ENCODE peak calls at places on chromosome 13, in five cellular contexts. S is H1, R is HepG2, A is K562, Q is HCT116. F is an unnamed sample.

GRCh38 chr13:74026753-74027152 is 107.5 kb downstream of the KLF12 start:
- DNase-seq in A (no peak), R (no peak), S (no peak), Q (no peak), F (no peak)

GRCh38 chr13:111184685-111185401 is 69.7 kb downstream of the ARHGEF7 start:
- DNase-seq in A (no peak), Q (no peak), S (no peak), R (no peak), F (no peak)

GRCh38 chr13:42377640-42378382 is 105.9 kb downstream of the AKAP11 start:
- DNase-seq in R (no peak), A (no peak), S (no peak), Q (no peak), F (no peak)

GRCh38 chr13:108828053-108828806 is 198.8 kb downstream of the MYO16 start:
- DNase-seq in A (no peak), Q (no peak), S (no peak), R (no peak), F (no peak)

GRCh38 chr13:28449826-28450773 is 44.8 kb downstream of the FLT1 start:
- DNase-seq in R (no peak), A (no peak), S (no peak), Q (no peak), F (no peak)

GRCh38 chr13:49635599-49636433 is 7.5 kb downstream of the ARL11 start:
- DNase-seq in S (peak), R (peak), A (no peak), Q (no peak), F (no peak)

GRCh38 chr13:49776871-49777270 is 15.6 kb downstream of the KPNA3 start:
- DNase-seq in Q (no peak), A (no peak), S (no peak), R (no peak), F (no peak)

GRCh38 chr13:28251462-28251861 is 113.1 kb downstream of the PAN3 start:
- DNase-seq in R (no peak), S (no peak), A (no peak), Q (no peak), F (no peak)

GRCh38 chr13:100100115-100100879 is 11.4 kb downstream of the PCCA start:
- DNase-seq in S (no peak), Q (no peak), A (peak), R (peak), F (no peak)

GRCh38 chr13:41780736-41781708 is 179.9 kb downstream of the VWA8 start:
- DNase-seq in S (no peak), A (no peak), Q (no peak), R (no peak), F (no peak)

GRCh38 chr13:35479223-35479536 is 2.7 kb upstream of the MAB21L1 start:
- DNase-seq in A (no peak), R (no peak), Q (no peak), S (no peak), F (peak)

GRCh38 chr13:32209670-32210069 is 105.5 kb downstream of the ZAR1L start:
- DNase-seq in Q (no peak), A (no peak), R (no peak), S (no peak), F (no peak)

GRCh38 chr13:66021846-66022245 is 1208.3 kb downstream of the PCDH9 start:
- DNase-seq in S (no peak), Q (no peak), R (no peak), A (no peak), F (no peak)

GRCh38 chr13:51444922-51445321 is 7.9 kb downstream of the INTS6 start:
- DNase-seq in R (no peak), A (no peak), Q (peak), S (no peak), F (peak)

GRCh38 chr13:94641432-94641941 is 39.8 kb downstream of the GPR180 start:
- DNase-seq in A (no peak), Q (no peak), R (no peak), S (no peak), F (peak)

GRCh38 chr13:27419333-27419732 is 5.1 kb upstream of the GTF3A start:
- DNase-seq in A (no peak), Q (no peak), R (no peak), S (no peak), F (no peak)

GRCh38 chr13:28429685-28430290 is 65.1 kb downstream of the FLT1 start:
- DNase-seq in S (peak), A (no peak), R (no peak), Q (no peak), F (no peak)

GRCh38 chr13:24630851-24631341 is 49.3 kb upstream of the ATP12A start:
- DNase-seq in Q (peak), R (no peak), S (peak), A (peak), F (no peak)

GRCh38 chr13:42275098-42275471 is 3.1 kb downstream of the AKAP11 start:
- DNase-seq in S (no peak), R (no peak), A (no peak), Q (no peak), F (no peak)

GRCh38 chr13:23963184-23963931 is 66.1 kb upstream of the C1QTNF9B start:
- DNase-seq in A (no peak), S (no peak), R (no peak), Q (no peak), F (no peak)

DNA sequence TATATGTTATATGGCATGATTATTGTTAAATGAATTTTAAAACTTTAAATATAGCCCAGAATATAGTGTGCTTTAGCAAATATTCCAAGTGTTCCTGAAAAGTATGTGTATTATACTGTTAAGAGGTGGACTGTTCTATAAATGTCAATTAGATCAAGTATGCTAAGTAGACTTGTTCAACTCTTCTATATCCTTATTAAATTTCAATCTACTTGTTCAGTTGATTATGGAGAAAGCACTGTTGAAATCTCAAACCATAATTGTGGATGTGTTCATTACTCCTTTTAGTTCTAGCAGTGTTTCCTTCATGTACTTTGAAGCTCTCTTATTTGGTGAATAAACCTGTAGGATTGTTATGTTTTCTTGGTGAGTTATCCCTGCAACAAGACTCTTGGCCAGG is 52.5 kb downstream of the SPACA7 start:
- DNase-seq in Q (no peak), R (no peak), A (no peak), S (no peak), F (no peak)
- TF ChIP-seq MAX in Q (no peak), R (no peak), A (no peak), S (no peak), F (no peak)

GRCh38 chr13:81487151-81487550 is 1146.2 kb upstream of the SPRY2 start:
- DNase-seq in Q (peak), S (peak), R (peak), A (peak), F (peak)
- TF ChIP-seq YY1 in Q (no peak), S (no peak), R (no peak), A (no peak), F (no peak)

DNA sequence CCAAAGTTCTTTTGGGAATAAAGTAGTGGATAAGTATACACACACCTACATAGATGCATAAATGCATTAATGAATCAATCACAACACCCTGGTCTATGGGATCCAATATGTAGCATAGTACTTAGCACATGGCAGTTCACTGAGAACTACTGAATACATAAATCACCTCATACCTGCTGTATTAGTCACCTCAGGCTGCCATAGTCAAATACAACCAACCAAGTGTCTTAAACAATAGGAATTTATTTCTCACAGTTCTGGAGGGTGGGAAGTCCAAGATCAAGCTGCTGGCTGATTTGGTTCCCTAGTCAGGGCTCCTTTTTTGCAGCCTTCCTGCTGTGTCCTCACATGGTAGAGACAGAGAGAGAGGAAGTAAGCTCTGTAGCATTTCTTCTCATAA is 228.2 kb downstream of the NHLRC3 start:
- DNase-seq in S (no peak), R (no peak), A (no peak), Q (no peak), F (no peak)
- TF ChIP-seq MAX in S (no peak), R (no peak), A (no peak), Q (no peak), F (no peak)

GRCh38 chr13:47233734-47234133 is 336.9 kb upstream of the HTR2A start:
- DNase-seq in S (no peak), R (no peak), A (no peak), Q (no peak), F (no peak)
- TF ChIP-seq YY1 in S (no peak), R (no peak), A (no peak), Q (no peak), F (no peak)

DNA sequence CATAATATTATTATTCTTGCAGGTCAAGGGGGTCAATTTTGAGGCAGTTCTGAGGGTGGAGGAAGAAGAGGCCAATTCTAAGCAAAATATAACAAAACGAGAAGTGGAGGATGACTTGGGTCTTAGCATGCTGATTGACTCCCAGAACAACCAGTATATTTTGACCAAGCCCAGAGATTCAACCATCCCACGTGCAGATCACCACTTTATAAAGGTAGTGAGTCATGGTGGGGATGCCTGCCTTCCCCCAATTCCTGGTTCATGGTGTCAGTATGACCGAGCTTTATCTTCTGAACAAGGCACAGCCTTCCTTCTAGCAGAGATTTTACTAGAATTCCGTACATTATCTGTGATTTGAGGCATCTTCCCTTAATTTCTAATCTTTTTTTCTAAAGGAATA is 9.4 kb upstream of the DCUN1D2 start:
- DNase-seq in Q (no peak), S (no peak), A (no peak), R (no peak), F (no peak)
- TF ChIP-seq MAX in Q (no peak), S (no peak), A (no peak), R (no peak), F (no peak)

DNA sequence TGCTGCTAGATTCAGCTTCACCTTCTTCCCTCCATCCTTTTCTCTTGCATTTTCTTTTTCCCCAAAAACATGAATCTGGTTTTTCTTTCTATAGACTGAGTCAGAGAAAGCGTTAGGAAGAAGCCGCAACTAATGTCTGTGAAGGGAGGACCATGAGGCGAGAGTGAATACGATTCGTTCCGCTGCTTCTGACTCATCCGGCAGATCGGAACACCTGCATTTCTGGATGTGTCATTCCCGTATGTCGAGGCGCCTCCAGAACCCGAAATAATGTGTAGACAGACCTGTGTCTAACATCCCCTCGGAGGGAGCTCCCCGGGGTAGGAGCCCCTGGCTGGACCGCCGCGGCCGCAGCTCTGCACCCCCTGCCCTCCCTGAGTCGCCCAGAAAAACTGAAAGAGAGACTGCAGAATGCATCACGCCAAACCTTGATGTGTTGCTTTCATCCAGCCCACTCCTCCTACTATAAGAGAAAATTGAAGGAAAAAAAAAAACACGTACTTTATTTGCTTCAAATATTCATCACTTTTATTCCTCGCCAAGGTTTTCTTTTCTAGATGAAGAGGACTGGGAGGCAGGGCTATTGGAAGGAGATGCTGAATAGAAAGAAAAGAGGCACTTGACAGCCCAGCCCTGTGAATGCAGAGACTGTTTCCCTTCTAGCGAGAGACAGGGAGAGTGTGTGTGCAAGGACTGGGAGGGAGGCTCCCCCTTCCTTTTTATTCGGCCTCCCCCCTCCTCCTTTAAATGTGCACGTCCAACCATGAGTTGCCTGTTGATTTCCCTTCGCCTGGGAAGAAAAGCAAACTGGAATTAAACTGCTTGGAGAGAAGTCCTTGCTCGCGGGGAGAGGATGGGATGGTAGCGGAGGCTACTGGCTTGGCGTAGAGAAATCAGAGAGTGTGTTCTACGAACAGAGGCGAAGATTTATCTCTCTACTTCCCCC is 610 bp upstream of the PCDH17 start:
- DNase-seq in R (no peak), A (no peak), Q (no peak), S (no peak), F (peak)
- TF ChIP-seq YY1 in R (no peak), A (no peak), Q (no peak), S (no peak), F (no peak)